ENCODE peak calls at places on chromosome 19, in seven cellular contexts. L is NAMALWA; C is activated naive CD8-positive, alpha-beta T cell treated with anti-CD3 and anti-CD28 coated beads, Interleukin-2, amount 50 U/mL, for 24 hours; O is GOT3; T is activated CD8-positive, alpha-beta memory T cell treated with anti-CD3 and anti-CD28 coated beads, Interleukin-2, amount 10 ng/mL, durations not matched to agents 7 days and 5 days; A is heart right ventricle; N is ELR. R is an unnamed sample.

GRCh38 chr19:23851966-23852365 is 62.7 kb upstream of the ZNF726 start:
- DNase-seq in L (no peak), C (no peak), O (no peak), T (no peak), A (no peak), N (no peak), R (no peak)

GRCh38 chr19:494171-495046 is 1.9 kb upstream of the MADCAM1 start:
- DNase-seq in L (no peak), C (no peak), O (no peak), T (peak; percentile 39), A (peak; percentile 16), N (no peak), R (no peak)

GRCh38 chr19:731000-731399 is 19.9 kb upstream of the MISP start:
- DNase-seq in L (no peak), C (no peak), O (no peak), T (no peak), A (no peak), N (no peak), R (no peak)

GRCh38 chr19:47503130-47503822 is 11.6 kb downstream of the NAPA start:
- DNase-seq in L (no peak), C (no peak), O (no peak), T (no peak), A (no peak), N (no peak), R (no peak)

GRCh38 chr19:5697890-5698634 is 8.0 kb downstream of the RPL36 start:
- DNase-seq in L (no peak), C (no peak), O (no peak), T (no peak), A (no peak), N (peak; percentile 36), R (no peak)

GRCh38 chr19:54389556-54389955 is 24.8 kb upstream of the LAIR1 start:
- DNase-seq in L (no peak), C (no peak), O (no peak), T (no peak), A (no peak), N (no peak), R (no peak)

GRCh38 chr19:19591133-19591825 is 27.2 kb downstream of the PBX4 start:
- DNase-seq in L (no peak), C (peak; percentile 58), O (peak; percentile 53), T (peak; percentile 88), A (no peak), N (peak; percentile 99), R (peak; percentile 86)

GRCh38 chr19:45494261-45494916 is 2.5 kb downstream of the RTN2 start:
- DNase-seq in L (no peak), C (no peak), O (no peak), T (no peak), A (no peak), N (no peak), R (no peak)

GRCh38 chr19:17330546-17331253 is 4.0 kb downstream of the ANO8 start:
- DNase-seq in L (peak; percentile 26), C (no peak), O (no peak), T (no peak), A (no peak), N (no peak), R (no peak)

GRCh38 chr19:29882719-29883105 is 59.3 kb upstream of the URI1 start:
- DNase-seq in L (no peak), C (no peak), O (no peak), T (no peak), A (no peak), N (no peak), R (no peak)

GRCh38 chr19:1259206-1259872 is 9.8 kb upstream of the CIRBP start:
- DNase-seq in L (no peak), C (peak; percentile 80), O (no peak), T (peak; percentile 90), A (peak; percentile 85), N (peak; percentile 75), R (no peak)

GRCh38 chr19:56111601-56112312 is 9.3 kb downstream of the ZNF787 start:
- DNase-seq in L (peak; percentile 26), C (peak; percentile 63), O (no peak), T (no peak), A (peak; percentile 44), N (no peak), R (no peak)

GRCh38 chr19:38634757-38635482 is 12.5 kb upstream of the ACTN4 start:
- DNase-seq in L (peak; percentile 83), C (peak; percentile 80), O (no peak), T (peak; percentile 83), A (peak; percentile 82), N (peak; percentile 68), R (no peak)

GRCh38 chr19:40610396-40611064 is 9.4 kb downstream of the LTBP4 start:
- DNase-seq in L (peak; percentile 31), C (peak; percentile 58), O (no peak), T (peak; percentile 65), A (peak; percentile 75), N (no peak), R (no peak)

GRCh38 chr19:57773488-57773887 is 4.0 kb downstream of the ZNF586 start:
- DNase-seq in L (no peak), C (no peak), O (no peak), T (no peak), A (no peak), N (no peak), R (no peak)

GRCh38 chr19:2867025-2867991 is at the start of gene ZNF556:
- DNase-seq in L (peak; percentile 98), C (no peak), O (peak; percentile 54), T (no peak), A (no peak), N (no peak), R (no peak)

GRCh38 chr19:871446-872265 is 12.2 kb downstream of the CFD start:
- DNase-seq in L (no peak), C (no peak), O (no peak), T (no peak), A (no peak), N (no peak), R (no peak)

GRCh38 chr19:32191921-32192320 is 153.5 kb upstream of the ZNF507 start:
- DNase-seq in L (no peak), C (no peak), O (no peak), T (no peak), A (no peak), N (no peak), R (no peak)

GRCh38 chr19:42176990-42177685 is 40.3 kb downstream of the DEDD2 start:
- DNase-seq in L (peak; percentile 80), C (peak; percentile 80), O (peak; percentile 33), T (peak; percentile 80), A (peak; percentile 73), N (peak; percentile 86), R (peak; percentile 47)

R was measured in skeletal muscle cell.